ENCODE peak calls at places on chromosomes 2 and 18, in four cellular contexts. H is activated T-helper 1 cell treated with Interleukin-2 at 50 U/mL for 16 hours, C is germinal center, J is amniotic epithelial cell. D is an unnamed sample.

GRCh38 chr18:3262234-3263171 is 570 bp downstream of the MYL12B start:
- DNase-seq in H (peak; percentile 16), C (peak; percentile 23), J (peak; percentile 44), D (no peak)

GRCh38 chr18:58793361-58793760 is 71.3 kb upstream of the ZNF532 start:
- DNase-seq in J (peak; percentile 91), C (no peak), H (no peak), D (no peak)

GRCh38 chr2:192459422-192459821 is 264.7 kb upstream of the TMEFF2 start:
- DNase-seq in H (no peak), C (no peak), J (no peak), D (no peak)

GRCh38 chr2:45851576-45852304 is 200.3 kb downstream of the PRKCE start:
- DNase-seq in J (peak; percentile 54), C (no peak), H (no peak), D (no peak)

GRCh38 chr2:115165529-115166109 is 723.2 kb downstream of the DPP10 start:
- DNase-seq in C (no peak), J (peak; percentile 37), H (no peak), D (peak; percentile 14)

GRCh38 chr2:238869293-238870124 is 21.6 kb downstream of the TWIST2 start:
- DNase-seq in C (no peak), H (no peak), J (peak; percentile 30), D (no peak)

GRCh38 chr2:196729418-196729817 is 70.1 kb downstream of the GTF3C3 start:
- DNase-seq in J (no peak), H (no peak), C (no peak), D (no peak)

GRCh38 chr18:76494181-76494540 is 881 bp downstream of the ZNF516 start:
- DNase-seq in H (no peak), J (peak; percentile 61), C (peak; percentile 30), D (peak; percentile 50)

GRCh38 chr18:21489119-21489750 is 111.3 kb downstream of the ESCO1 start:
- DNase-seq in H (no peak), J (peak; percentile 55), C (peak; percentile 59), D (peak; percentile 30)

GRCh38 chr18:32930695-32931301 is 158.0 kb upstream of the KLHL14 start:
- DNase-seq in H (no peak), J (peak; percentile 60), C (peak; percentile 66), D (peak; percentile 9)

GRCh38 chr2:217166241-217166640 is 306.4 kb upstream of the TNP1 start:
- DNase-seq in J (peak; percentile 66), C (no peak), H (no peak), D (peak; percentile 42)

GRCh38 chr2:23292024-23292423 is 93.0 kb upstream of the KLHL29 start:
- DNase-seq in H (no peak), C (no peak), J (no peak), D (no peak)

GRCh38 chr2:150468350-150468960 is 19.0 kb downstream of the RND3 start:
- DNase-seq in J (peak; percentile 21), C (no peak), H (no peak), D (no peak)

GRCh38 chr2:224885836-224886547 is 156.3 kb downstream of the DOCK10 start:
- DNase-seq in C (no peak), J (peak; percentile 93), H (no peak), D (no peak)

GRCh38 chr2:101135412-101136296 is 15.5 kb downstream of the TBC1D8 start:
- DNase-seq in J (no peak), H (no peak), C (no peak), D (no peak)

GRCh38 chr2:30689496-30690125 is 117.6 kb downstream of the CAPN13 start:
- DNase-seq in J (no peak), H (no peak), C (no peak), D (no peak)

GRCh38 chr2:212523756-212524155 is 14.8 kb downstream of the ERBB4 start:
- DNase-seq in C (no peak), H (no peak), J (no peak), D (no peak)

GRCh38 chr2:17792515-17792914 is 23.7 kb upstream of the MSGN1 start:
- DNase-seq in J (peak; percentile 25), H (no peak), C (no peak), D (no peak)

GRCh38 chr18:9742588-9743131 is 34.6 kb downstream of the RAB31 start:
- DNase-seq in H (no peak), C (no peak), J (no peak), D (no peak)

GRCh38 chr18:75066223-75066622 is 142.7 kb downstream of the PTGR3 start:
- DNase-seq in C (no peak), H (no peak), J (no peak), D (no peak)

GRCh38 chr2:27959496-27959895 is 69.0 kb downstream of the BABAM2 start:
- DNase-seq in J (peak; percentile 83), C (no peak), H (no peak), D (no peak)

GRCh38 chr2:140600116-140600515 is 1530.7 kb downstream of the LRP1B start:
- DNase-seq in C (no peak), J (peak; percentile 81), H (no peak), D (no peak)